ENCODE peak calls at places on chromosomes 6 and 20, in nine cellular contexts. One of them, this sample, is unnamed.

GRCh38 chr6:131909408-131910218 is 41.6 kb downstream of the CCN2 start:
- DNase-seq in CD8-positive, alpha-beta memory T cell: peak; percentile 52
- DNase-seq in activated naive CD4-positive, alpha-beta T cell: peak; percentile 28
- DNase-seq in endothelial cell of umbilical vein: peak; percentile 74
- DNase-seq in NCI-H1694 treated with DMSO at 0.1 percent for 48 hours: no peak
- DNase-seq in A549: peak; percentile 63
- DNase-seq in SW 1271: no peak
- DNase-seq in cardiac muscle cell: peak; percentile 81
- DNase-seq in NCI-H748 treated with DMSO at 0.1 percent for 48 hours: peak; percentile 25
- DNase-seq in this sample: peak; percentile 73

GRCh38 chr6:151682251-151682650 is 125.2 kb upstream of the ESR1 start:
- DNase-seq in SW 1271: no peak
- DNase-seq in activated naive CD4-positive, alpha-beta T cell: no peak
- DNase-seq in NCI-H1694 treated with DMSO at 0.1 percent for 48 hours: no peak
- DNase-seq in A549: no peak
- DNase-seq in cardiac muscle cell: no peak
- DNase-seq in NCI-H748 treated with DMSO at 0.1 percent for 48 hours: no peak
- DNase-seq in endothelial cell of umbilical vein: no peak
- DNase-seq in CD8-positive, alpha-beta memory T cell: no peak
- DNase-seq in this sample: no peak

GRCh38 chr20:14055127-14055742 is 59.9 kb downstream of the MACROD2 start:
- DNase-seq in NCI-H748 treated with DMSO at 0.1 percent for 48 hours: peak; percentile 79
- DNase-seq in endothelial cell of umbilical vein: peak; percentile 68
- DNase-seq in A549: peak; percentile 76
- DNase-seq in SW 1271: no peak
- DNase-seq in NCI-H1694 treated with DMSO at 0.1 percent for 48 hours: peak; percentile 73
- DNase-seq in cardiac muscle cell: peak; percentile 76
- DNase-seq in CD8-positive, alpha-beta memory T cell: no peak
- DNase-seq in activated naive CD4-positive, alpha-beta T cell: no peak
- DNase-seq in this sample: peak; percentile 41

GRCh38 chr6:151763303-151763702 is 44.2 kb upstream of the ESR1 start:
- DNase-seq in CD8-positive, alpha-beta memory T cell: no peak
- DNase-seq in NCI-H1694 treated with DMSO at 0.1 percent for 48 hours: no peak
- DNase-seq in endothelial cell of umbilical vein: no peak
- DNase-seq in NCI-H748 treated with DMSO at 0.1 percent for 48 hours: no peak
- DNase-seq in A549: no peak
- DNase-seq in cardiac muscle cell: no peak
- DNase-seq in activated naive CD4-positive, alpha-beta T cell: no peak
- DNase-seq in SW 1271: no peak
- DNase-seq in this sample: no peak

GRCh38 chr6:41939848-41940758 is 1.5 kb downstream of the CCND3 start:
- DNase-seq in endothelial cell of umbilical vein: no peak
- DNase-seq in activated naive CD4-positive, alpha-beta T cell: no peak
- DNase-seq in SW 1271: no peak
- DNase-seq in CD8-positive, alpha-beta memory T cell: no peak
- DNase-seq in NCI-H1694 treated with DMSO at 0.1 percent for 48 hours: no peak
- DNase-seq in A549: no peak
- DNase-seq in cardiac muscle cell: no peak
- DNase-seq in NCI-H748 treated with DMSO at 0.1 percent for 48 hours: peak; percentile 37
- DNase-seq in this sample: no peak

GRCh38 chr20:57676517-57677322 is 33.1 kb downstream of the PMEPA1 start:
- DNase-seq in endothelial cell of umbilical vein: no peak
- DNase-seq in cardiac muscle cell: no peak
- DNase-seq in A549: no peak
- DNase-seq in activated naive CD4-positive, alpha-beta T cell: no peak
- DNase-seq in NCI-H748 treated with DMSO at 0.1 percent for 48 hours: no peak
- DNase-seq in NCI-H1694 treated with DMSO at 0.1 percent for 48 hours: no peak
- DNase-seq in CD8-positive, alpha-beta memory T cell: no peak
- DNase-seq in SW 1271: no peak
- DNase-seq in this sample: no peak

GRCh38 chr6:52611833-52612232 is 35.0 kb upstream of the TRAM2 start:
- DNase-seq in NCI-H748 treated with DMSO at 0.1 percent for 48 hours: no peak
- DNase-seq in CD8-positive, alpha-beta memory T cell: no peak
- DNase-seq in activated naive CD4-positive, alpha-beta T cell: no peak
- DNase-seq in A549: no peak
- DNase-seq in cardiac muscle cell: no peak
- DNase-seq in SW 1271: no peak
- DNase-seq in NCI-H1694 treated with DMSO at 0.1 percent for 48 hours: no peak
- DNase-seq in endothelial cell of umbilical vein: no peak
- DNase-seq in this sample: no peak

GRCh38 chr6:123454448-123454847 is 182.3 kb downstream of the TRDN start:
- DNase-seq in A549: no peak
- DNase-seq in CD8-positive, alpha-beta memory T cell: no peak
- DNase-seq in SW 1271: no peak
- DNase-seq in activated naive CD4-positive, alpha-beta T cell: no peak
- DNase-seq in endothelial cell of umbilical vein: no peak
- DNase-seq in NCI-H748 treated with DMSO at 0.1 percent for 48 hours: no peak
- DNase-seq in cardiac muscle cell: no peak
- DNase-seq in NCI-H1694 treated with DMSO at 0.1 percent for 48 hours: no peak
- DNase-seq in this sample: no peak

GRCh38 chr6:130366011-130366963 is at the start of gene TMEM200A:
- DNase-seq in cardiac muscle cell: peak; percentile 54
- DNase-seq in NCI-H1694 treated with DMSO at 0.1 percent for 48 hours: no peak
- DNase-seq in A549: no peak
- DNase-seq in SW 1271: no peak
- DNase-seq in NCI-H748 treated with DMSO at 0.1 percent for 48 hours: no peak
- DNase-seq in activated naive CD4-positive, alpha-beta T cell: no peak
- DNase-seq in endothelial cell of umbilical vein: peak; percentile 9
- DNase-seq in CD8-positive, alpha-beta memory T cell: peak; percentile 12
- DNase-seq in this sample: peak; percentile 14

GRCh38 chr6:110625883-110626282 is 149.5 kb upstream of the SLC22A16 start:
- DNase-seq in activated naive CD4-positive, alpha-beta T cell: no peak
- DNase-seq in A549: no peak
- DNase-seq in NCI-H748 treated with DMSO at 0.1 percent for 48 hours: no peak
- DNase-seq in SW 1271: no peak
- DNase-seq in NCI-H1694 treated with DMSO at 0.1 percent for 48 hours: no peak
- DNase-seq in endothelial cell of umbilical vein: no peak
- DNase-seq in CD8-positive, alpha-beta memory T cell: no peak
- DNase-seq in cardiac muscle cell: no peak
- DNase-seq in this sample: no peak

GRCh38 chr6:43893073-43893472 is 123.1 kb downstream of the VEGFA start:
- DNase-seq in endothelial cell of umbilical vein: no peak
- DNase-seq in NCI-H1694 treated with DMSO at 0.1 percent for 48 hours: no peak
- DNase-seq in NCI-H748 treated with DMSO at 0.1 percent for 48 hours: no peak
- DNase-seq in CD8-positive, alpha-beta memory T cell: no peak
- DNase-seq in A549: no peak
- DNase-seq in activated naive CD4-positive, alpha-beta T cell: no peak
- DNase-seq in cardiac muscle cell: no peak
- DNase-seq in SW 1271: no peak
- DNase-seq in this sample: no peak

This sample was measured in BE2C.